ENCODE peak calls at places on chromosomes 3 and 15, in nine cellular contexts. One of them, this sample, is unnamed.

GRCh38 chr3:189756651-189757078 is 125.5 kb downstream of the TP63 start:
- DNase-seq in cardiac muscle cell: no peak
- DNase-seq in astrocyte: no peak
- DNase-seq in body of pancreas: no peak
- DNase-seq in PC-3: peak; percentile 96
- DNase-seq in adrenal gland: no peak
- DNase-seq in stomach: no peak
- DNase-seq in HepG2: no peak
- DNase-seq in MM.1S: no peak
- DNase-seq in this sample: no peak

GRCh38 chr3:120795017-120795648 is 52.6 kb downstream of the GTF2E1 start:
- DNase-seq in stomach: peak; percentile 74
- DNase-seq in body of pancreas: peak; percentile 84
- DNase-seq in astrocyte: peak; percentile 66
- DNase-seq in MM.1S: peak; percentile 72
- DNase-seq in cardiac muscle cell: peak; percentile 88
- DNase-seq in adrenal gland: peak; percentile 95
- DNase-seq in HepG2: peak; percentile 73
- DNase-seq in PC-3: peak; percentile 93
- DNase-seq in this sample: peak; percentile 89

GRCh38 chr15:79154491-79155182 is 64.1 kb upstream of the RASGRF1 start:
- DNase-seq in stomach: no peak
- DNase-seq in HepG2: no peak
- DNase-seq in PC-3: no peak
- DNase-seq in cardiac muscle cell: peak; percentile 24
- DNase-seq in MM.1S: no peak
- DNase-seq in astrocyte: no peak
- DNase-seq in body of pancreas: no peak
- DNase-seq in adrenal gland: no peak
- DNase-seq in this sample: peak; percentile 37

GRCh38 chr3:61847784-61848462 is 286.6 kb downstream of the PTPRG start:
- DNase-seq in body of pancreas: no peak
- DNase-seq in PC-3: no peak
- DNase-seq in cardiac muscle cell: peak; percentile 70
- DNase-seq in adrenal gland: peak; percentile 65
- DNase-seq in MM.1S: no peak
- DNase-seq in stomach: peak; percentile 27
- DNase-seq in astrocyte: no peak
- DNase-seq in HepG2: peak; percentile 17
- DNase-seq in this sample: no peak

GRCh38 chr3:51946796-51947195 is 4.6 kb downstream of the PARP3 start:
- DNase-seq in astrocyte: no peak
- DNase-seq in adrenal gland: no peak
- DNase-seq in stomach: no peak
- DNase-seq in body of pancreas: no peak
- DNase-seq in cardiac muscle cell: no peak
- DNase-seq in PC-3: no peak
- DNase-seq in HepG2: no peak
- DNase-seq in MM.1S: no peak
- DNase-seq in this sample: no peak

GRCh38 chr3:31968927-31969418 is 12.1 kb downstream of the OSBPL10 start:
- DNase-seq in PC-3: peak; percentile 97
- DNase-seq in cardiac muscle cell: peak; percentile 85
- DNase-seq in body of pancreas: no peak
- DNase-seq in HepG2: peak; percentile 96
- DNase-seq in MM.1S: no peak
- DNase-seq in adrenal gland: no peak
- DNase-seq in stomach: no peak
- DNase-seq in astrocyte: peak; percentile 100
- DNase-seq in this sample: no peak

GRCh38 chr15:100373942-100374341 is 32.2 kb upstream of the ADAMTS17 start:
- DNase-seq in stomach: no peak
- DNase-seq in MM.1S: no peak
- DNase-seq in PC-3: no peak
- DNase-seq in cardiac muscle cell: no peak
- DNase-seq in adrenal gland: peak; percentile 25
- DNase-seq in body of pancreas: no peak
- DNase-seq in astrocyte: no peak
- DNase-seq in HepG2: no peak
- DNase-seq in this sample: no peak

GRCh38 chr3:100641471-100642032 is 32.2 kb downstream of the ADGRG7 start:
- DNase-seq in PC-3: no peak
- DNase-seq in stomach: no peak
- DNase-seq in HepG2: no peak
- DNase-seq in body of pancreas: no peak
- DNase-seq in adrenal gland: no peak
- DNase-seq in MM.1S: no peak
- DNase-seq in astrocyte: no peak
- DNase-seq in cardiac muscle cell: no peak
- DNase-seq in this sample: no peak

GRCh38 chr15:55407631-55407948 is 569 bp downstream of the CCPG1 start:
- DNase-seq in cardiac muscle cell: no peak
- DNase-seq in adrenal gland: no peak
- DNase-seq in stomach: no peak
- DNase-seq in astrocyte: peak; percentile 18
- DNase-seq in body of pancreas: no peak
- DNase-seq in MM.1S: peak; percentile 58
- DNase-seq in PC-3: no peak
- DNase-seq in HepG2: no peak
- DNase-seq in this sample: no peak
- H3K4me1 ChIP-seq in cardiac muscle cell: no peaks in the 10 kb centered on the region
- H3K4me1 ChIP-seq in adrenal gland: peaks cover 36% of the 10 kb centered on the region
- H3K4me1 ChIP-seq in stomach: peaks cover 50% of the 10 kb centered on the region
- H3K4me1 ChIP-seq in astrocyte: peaks cover 5% of the 10 kb centered on the region
- H3K4me1 ChIP-seq in body of pancreas: peaks cover 48% of the 10 kb centered on the region
- H3K4me1 ChIP-seq in MM.1S: peaks cover 25% of the 10 kb centered on the region
- H3K4me1 ChIP-seq in PC-3: peaks cover 4% of the 10 kb centered on the region
- H3K4me1 ChIP-seq in HepG2: peaks cover 43% of the 10 kb centered on the region
- H3K4me1 ChIP-seq in this sample: peaks cover 7% of the 10 kb centered on the region

DNA sequence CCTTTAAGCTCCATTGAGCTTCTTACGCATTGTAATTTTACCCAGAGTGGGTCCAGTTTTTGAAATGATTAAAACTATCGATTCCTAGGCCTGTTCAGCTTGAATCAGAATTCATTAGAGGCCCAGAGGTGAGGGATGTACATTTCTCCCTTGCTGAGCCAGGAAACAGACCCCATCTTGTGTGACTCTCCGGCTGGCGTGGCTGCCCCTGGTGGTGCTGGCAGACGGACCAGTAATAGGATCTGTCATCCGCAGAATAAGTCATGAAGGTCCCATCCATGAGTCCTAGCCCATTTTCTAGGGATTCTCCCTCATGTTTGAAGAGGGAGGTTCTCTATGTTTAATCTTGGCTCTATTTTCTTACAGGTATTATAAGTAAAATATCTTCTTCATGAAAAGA is 40.2 kb upstream of the VPS8 start:
- DNase-seq in adrenal gland: no peak
- DNase-seq in MM.1S: no peak
- DNase-seq in stomach: no peak
- DNase-seq in cardiac muscle cell: no peak
- DNase-seq in HepG2: no peak
- DNase-seq in PC-3: no peak
- DNase-seq in astrocyte: no peak
- DNase-seq in body of pancreas: no peak
- DNase-seq in this sample: no peak
- TF ChIP-seq CTCF in adrenal gland: no peak
- TF ChIP-seq CTCF in MM.1S: no peak
- TF ChIP-seq CTCF in stomach: no peak
- TF ChIP-seq CTCF in cardiac muscle cell: no peak
- TF ChIP-seq CTCF in HepG2: no peak
- TF ChIP-seq CTCF in PC-3: no peak
- TF ChIP-seq CTCF in astrocyte: no peak
- TF ChIP-seq CTCF in body of pancreas: no peak
- TF ChIP-seq CTCF in this sample: peak; percentile 23

GRCh38 chr15:77533530-77533929 is 99.2 kb downstream of the LINGO1 start:
- DNase-seq in PC-3: no peak
- DNase-seq in cardiac muscle cell: no peak
- DNase-seq in body of pancreas: no peak
- DNase-seq in HepG2: no peak
- DNase-seq in stomach: no peak
- DNase-seq in astrocyte: no peak
- DNase-seq in adrenal gland: no peak
- DNase-seq in MM.1S: no peak
- DNase-seq in this sample: no peak

GRCh38 chr15:77533986-77534385 is 98.7 kb downstream of the LINGO1 start:
- DNase-seq in cardiac muscle cell: no peak
- DNase-seq in stomach: no peak
- DNase-seq in adrenal gland: no peak
- DNase-seq in body of pancreas: no peak
- DNase-seq in HepG2: no peak
- DNase-seq in MM.1S: no peak
- DNase-seq in astrocyte: no peak
- DNase-seq in PC-3: no peak
- DNase-seq in this sample: no peak

GRCh38 chr15:77537006-77537405 is 95.7 kb downstream of the LINGO1 start:
- DNase-seq in astrocyte: no peak
- DNase-seq in cardiac muscle cell: no peak
- DNase-seq in PC-3: no peak
- DNase-seq in HepG2: no peak
- DNase-seq in adrenal gland: no peak
- DNase-seq in stomach: no peak
- DNase-seq in body of pancreas: no peak
- DNase-seq in MM.1S: no peak
- DNase-seq in this sample: no peak

GRCh38 chr15:77538011-77538410 is 94.7 kb downstream of the LINGO1 start:
- DNase-seq in body of pancreas: no peak
- DNase-seq in PC-3: no peak
- DNase-seq in astrocyte: no peak
- DNase-seq in stomach: no peak
- DNase-seq in MM.1S: peak; percentile 21
- DNase-seq in cardiac muscle cell: no peak
- DNase-seq in HepG2: no peak
- DNase-seq in adrenal gland: no peak
- DNase-seq in this sample: no peak

GRCh38 chr15:77535845-77536244 is 96.9 kb downstream of the LINGO1 start:
- DNase-seq in body of pancreas: no peak
- DNase-seq in stomach: no peak
- DNase-seq in HepG2: no peak
- DNase-seq in adrenal gland: no peak
- DNase-seq in MM.1S: no peak
- DNase-seq in astrocyte: no peak
- DNase-seq in PC-3: no peak
- DNase-seq in cardiac muscle cell: no peak
- DNase-seq in this sample: no peak
- H3K4me1 ChIP-seq in body of pancreas: peaks cover 21% of the 10 kb centered on the region
- H3K4me1 ChIP-seq in stomach: peaks cover 9% of the 10 kb centered on the region
- H3K4me1 ChIP-seq in HepG2: peaks cover 43% of the 10 kb centered on the region
- H3K4me1 ChIP-seq in adrenal gland: no peaks in the 10 kb centered on the region
- H3K4me1 ChIP-seq in MM.1S: peaks cover 16% of the 10 kb centered on the region
- H3K4me1 ChIP-seq in astrocyte: no peaks in the 10 kb centered on the region
- H3K4me1 ChIP-seq in PC-3: no peaks in the 10 kb centered on the region
- H3K4me1 ChIP-seq in cardiac muscle cell: peaks cover 14% of the 10 kb centered on the region
- H3K4me1 ChIP-seq in this sample: no peaks in the 10 kb centered on the region

GRCh38 chr3:58534592-58535494 is 2.1 kb downstream of the ACOX2 start:
- DNase-seq in body of pancreas: no peak
- DNase-seq in adrenal gland: no peak
- DNase-seq in HepG2: no peak
- DNase-seq in cardiac muscle cell: no peak
- DNase-seq in astrocyte: no peak
- DNase-seq in stomach: no peak
- DNase-seq in MM.1S: no peak
- DNase-seq in PC-3: no peak
- DNase-seq in this sample: no peak

GRCh38 chr3:58532794-58533220 is 4.2 kb downstream of the ACOX2 start:
- DNase-seq in body of pancreas: peak; percentile 74
- DNase-seq in astrocyte: peak; percentile 47
- DNase-seq in HepG2: peak; percentile 55
- DNase-seq in adrenal gland: peak; percentile 78
- DNase-seq in stomach: peak; percentile 78
- DNase-seq in PC-3: peak; percentile 90
- DNase-seq in MM.1S: peak; percentile 70
- DNase-seq in cardiac muscle cell: peak; percentile 76
- DNase-seq in this sample: peak; percentile 73

GRCh38 chr3:58537412-58538301 is 667 bp upstream of the ACOX2 start:
- DNase-seq in HepG2: peak; percentile 38
- DNase-seq in astrocyte: no peak
- DNase-seq in body of pancreas: peak; percentile 56
- DNase-seq in adrenal gland: no peak
- DNase-seq in cardiac muscle cell: no peak
- DNase-seq in MM.1S: no peak
- DNase-seq in PC-3: no peak
- DNase-seq in stomach: peak; percentile 47
- DNase-seq in this sample: no peak

GRCh38 chr3:58536501-58537411 is at the start of gene ACOX2:
- DNase-seq in body of pancreas: peak; percentile 41
- DNase-seq in adrenal gland: peak; percentile 63
- DNase-seq in MM.1S: no peak
- DNase-seq in astrocyte: peak; percentile 59
- DNase-seq in PC-3: no peak
- DNase-seq in HepG2: no peak
- DNase-seq in stomach: peak; percentile 48
- DNase-seq in cardiac muscle cell: peak; percentile 90
- DNase-seq in this sample: no peak

GRCh38 chr3:58535531-58536500 is 1.2 kb downstream of the ACOX2 start:
- DNase-seq in cardiac muscle cell: peak; percentile 42
- DNase-seq in body of pancreas: peak; percentile 60
- DNase-seq in astrocyte: no peak
- DNase-seq in adrenal gland: no peak
- DNase-seq in PC-3: peak; percentile 18
- DNase-seq in MM.1S: no peak
- DNase-seq in stomach: peak; percentile 61
- DNase-seq in HepG2: peak; percentile 89
- DNase-seq in this sample: no peak
- TF ChIP-seq CTCF in cardiac muscle cell: no peak
- TF ChIP-seq CTCF in body of pancreas: no peak
- TF ChIP-seq CTCF in astrocyte: no peak
- TF ChIP-seq CTCF in adrenal gland: no peak
- TF ChIP-seq CTCF in PC-3: no peak
- TF ChIP-seq CTCF in MM.1S: no peak
- TF ChIP-seq CTCF in stomach: no peak
- TF ChIP-seq CTCF in HepG2: peak; percentile 22
- TF ChIP-seq CTCF in this sample: no peak

GRCh38 chr15:36808401-36809160 is 229.2 kb downstream of the CDIN1 start:
- DNase-seq in cardiac muscle cell: peak; percentile 49
- DNase-seq in adrenal gland: peak; percentile 26
- DNase-seq in astrocyte: peak; percentile 52
- DNase-seq in MM.1S: no peak
- DNase-seq in HepG2: peak; percentile 3
- DNase-seq in stomach: peak; percentile 37
- DNase-seq in body of pancreas: no peak
- DNase-seq in PC-3: no peak
- DNase-seq in this sample: no peak

GRCh38 chr15:36809380-36809779 is 230.0 kb downstream of the CDIN1 start:
- DNase-seq in astrocyte: no peak
- DNase-seq in PC-3: no peak
- DNase-seq in cardiac muscle cell: no peak
- DNase-seq in HepG2: no peak
- DNase-seq in adrenal gland: no peak
- DNase-seq in stomach: no peak
- DNase-seq in MM.1S: no peak
- DNase-seq in body of pancreas: no peak
- DNase-seq in this sample: no peak

GRCh38 chr15:36811903-36812302 is 232.5 kb downstream of the CDIN1 start:
- DNase-seq in cardiac muscle cell: no peak
- DNase-seq in MM.1S: no peak
- DNase-seq in PC-3: no peak
- DNase-seq in body of pancreas: no peak
- DNase-seq in HepG2: no peak
- DNase-seq in adrenal gland: no peak
- DNase-seq in astrocyte: no peak
- DNase-seq in stomach: no peak
- DNase-seq in this sample: no peak

GRCh38 chr15:36814085-36814484 is 234.7 kb downstream of the CDIN1 start:
- DNase-seq in body of pancreas: no peak
- DNase-seq in stomach: no peak
- DNase-seq in PC-3: no peak
- DNase-seq in astrocyte: no peak
- DNase-seq in cardiac muscle cell: no peak
- DNase-seq in adrenal gland: no peak
- DNase-seq in HepG2: peak; percentile 57
- DNase-seq in MM.1S: no peak
- DNase-seq in this sample: no peak

GRCh38 chr15:36810656-36811449 is 231.4 kb downstream of the CDIN1 start:
- DNase-seq in stomach: no peak
- DNase-seq in astrocyte: no peak
- DNase-seq in PC-3: peak; percentile 17
- DNase-seq in adrenal gland: no peak
- DNase-seq in HepG2: no peak
- DNase-seq in MM.1S: no peak
- DNase-seq in cardiac muscle cell: no peak
- DNase-seq in body of pancreas: no peak
- DNase-seq in this sample: no peak
- H3K4me1 ChIP-seq in stomach: peaks cover 6% of the 10 kb centered on the region
- H3K4me1 ChIP-seq in astrocyte: peaks cover 2% of the 10 kb centered on the region
- H3K4me1 ChIP-seq in PC-3: no peaks in the 10 kb centered on the region
- H3K4me1 ChIP-seq in adrenal gland: peaks cover 32% of the 10 kb centered on the region
- H3K4me1 ChIP-seq in HepG2: peaks cover 15% of the 10 kb centered on the region
- H3K4me1 ChIP-seq in MM.1S: no peaks in the 10 kb centered on the region
- H3K4me1 ChIP-seq in cardiac muscle cell: peaks cover 53% of the 10 kb centered on the region
- H3K4me1 ChIP-seq in body of pancreas: peaks cover 36% of the 10 kb centered on the region
- H3K4me1 ChIP-seq in this sample: peaks cover 19% of the 10 kb centered on the region

This sample was measured in BE2C.